ENCODE peak calls at places on chromosomes 2 and 18, in four cellular contexts. M is AG04449, N is SJSA1, Y is IMR-90. T is an unnamed sample.
A peak's percentile ranks its signal among the peaks of the same experiment; 100 is the strongest.

GRCh38 chr2:72106978-72107377 is 40.7 kb downstream of the CYP26B1 start:
- DNase-seq in Y (no peak), N (no peak), M (no peak), T (peak; percentile 58)

GRCh38 chr2:28199995-28200394 is 192.7 kb upstream of the FOSL2 start:
- DNase-seq in N (no peak), Y (peak; percentile 5), M (no peak), T (peak; percentile 63)

GRCh38 chr2:128750328-128751165 is 431.9 kb upstream of the HS6ST1 start:
- DNase-seq in M (no peak), N (no peak), Y (no peak), T (no peak)

GRCh38 chr2:216838146-216838545 is 21.7 kb downstream of the TNP1 start:
- DNase-seq in M (peak; percentile 38), N (no peak), Y (peak; percentile 70), T (no peak)

GRCh38 chr18:14945984-14946383 is 198.0 kb downstream of the ANKRD30B start:
- DNase-seq in N (no peak), Y (no peak), M (no peak), T (no peak)

GRCh38 chr2:205193121-205193520 is 489.2 kb upstream of the NRP2 start:
- DNase-seq in N (no peak), Y (no peak), M (no peak), T (no peak)

GRCh38 chr2:237254369-237254861 is 159.5 kb downstream of the COL6A3 start:
- DNase-seq in M (no peak), Y (peak; percentile 75), N (peak; percentile 67), T (no peak)

GRCh38 chr18:77249583-77250500 is at the start of gene GALR1:
- DNase-seq in Y (no peak), M (no peak), N (no peak), T (no peak)

GRCh38 chr18:48781041-48781989 is 169.4 kb downstream of the SMAD7 start:
- DNase-seq in N (no peak), M (no peak), Y (peak; percentile 39), T (no peak)

GRCh38 chr2:25805987-25806386 is 72.3 kb downstream of the ASXL2 start:
- DNase-seq in Y (no peak), M (no peak), N (no peak), T (no peak)

GRCh38 chr2:106037262-106037661 is 156.8 kb downstream of the UXS1 start:
- DNase-seq in M (no peak), Y (no peak), N (no peak), T (no peak)

GRCh38 chr18:5510109-5510846 is 33.5 kb downstream of the EPB41L3 start:
- DNase-seq in N (no peak), Y (peak; percentile 78), M (no peak), T (peak; percentile 13)

GRCh38 chr18:55494899-55495298 is 93.1 kb downstream of the TCF4 start:
- DNase-seq in N (no peak), M (no peak), Y (peak; percentile 81), T (no peak)

GRCh38 chr18:42274488-42275137 is 319.6 kb downstream of the PIK3C3 start:
- DNase-seq in Y (peak; percentile 10), N (peak; percentile 37), M (no peak), T (peak; percentile 13)

GRCh38 chr2:40734797-40735196 is 282.9 kb upstream of the SLC8A1 start:
- DNase-seq in Y (peak; percentile 67), M (peak; percentile 71), N (peak; percentile 80), T (no peak)

GRCh38 chr2:241896746-241897201 is 27.2 kb downstream of the RTP5 start:
- DNase-seq in Y (no peak), N (no peak), M (no peak), T (no peak)

GRCh38 chr2:144027593-144027992 is 492.3 kb downstream of the ZEB2 start:
- DNase-seq in Y (no peak), M (no peak), N (no peak), T (no peak)

GRCh38 chr2:65710356-65710755 is 278.0 kb upstream of the SPRED2 start:
- DNase-seq in M (no peak), Y (no peak), N (no peak), T (no peak)

GRCh38 chr2:239459581-239459980 is 58.8 kb upstream of the HDAC4 start:
- DNase-seq in N (no peak), Y (no peak), M (no peak), T (no peak)

GRCh38 chr2:159168707-159169106 is 117.8 kb downstream of the WDSUB1 start:
- DNase-seq in M (no peak), N (no peak), Y (peak; percentile 29), T (no peak)

GRCh38 chr2:63101954-63102353 is 51.3 kb downstream of the OTX1 start:
- DNase-seq in N (no peak), M (no peak), Y (no peak), T (no peak)

GRCh38 chr2:105038383-105039061 is 653 bp downstream of the MRPS9 start:
- DNase-seq in M (no peak), N (no peak), Y (peak; percentile 1), T (peak; percentile 21)

GRCh38 chr2:176122633-176123482 is at the start of gene HOXD9:
- DNase-seq in N (peak; percentile 87), Y (no peak), M (no peak), T (no peak)

GRCh38 chr2:187429989-187430388 is 18.1 kb downstream of the CALCRL start:
- DNase-seq in M (peak; percentile 55), Y (peak; percentile 75), N (peak; percentile 40), T (peak; percentile 79)

GRCh38 chr2:219059375-219059724 is 1.4 kb downstream of the IHH start:
- DNase-seq in N (no peak), M (no peak), Y (no peak), T (no peak)

GRCh38 chr2:219058541-219059374 is 2.0 kb downstream of the IHH start:
- DNase-seq in N (no peak), Y (no peak), M (no peak), T (no peak)

GRCh38 chr2:219056896-219057708 is 3.6 kb downstream of the IHH start:
- DNase-seq in M (no peak), Y (no peak), N (no peak), T (no peak)

GRCh38 chr2:219056176-219056895 is 4.4 kb downstream of the IHH start:
- DNase-seq in N (no peak), Y (no peak), M (no peak), T (no peak)

GRCh38 chr2:219057709-219058540 is 2.8 kb downstream of the IHH start:
- DNase-seq in N (peak; percentile 41), Y (peak; percentile 56), M (no peak), T (peak; percentile 64)
- H3K4me3 ChIP-seq in N (no peak overlapping the region), Y (no peak overlapping the region), M (no peak overlapping the region), T (no peak overlapping the region)

GRCh38 chr2:166517533-166517932 is 23.5 kb upstream of the SCN7A start:
- DNase-seq in N (no peak), Y (no peak), M (no peak), T (no peak)

GRCh38 chr2:166520604-166521003 is 26.6 kb upstream of the SCN7A start:
- DNase-seq in M (no peak), N (no peak), Y (no peak), T (no peak)

GRCh38 chr2:166519391-166519962 is 25.4 kb upstream of the SCN7A start:
- DNase-seq in M (no peak), N (no peak), Y (no peak), T (no peak)

GRCh38 chr2:166516712-166517303 is 22.8 kb upstream of the SCN7A start:
- DNase-seq in M (no peak), N (peak; percentile 6), Y (peak; percentile 40), T (peak; percentile 41)

GRCh38 chr2:166518634-166519390 is 24.8 kb upstream of the SCN7A start:
- DNase-seq in M (no peak), N (no peak), Y (peak; percentile 36), T (peak; percentile 67)
- H3K4me3 ChIP-seq in M (no peak overlapping the region), N (no peak overlapping the region), Y (no peak overlapping the region), T (no peak overlapping the region)

DNA sequence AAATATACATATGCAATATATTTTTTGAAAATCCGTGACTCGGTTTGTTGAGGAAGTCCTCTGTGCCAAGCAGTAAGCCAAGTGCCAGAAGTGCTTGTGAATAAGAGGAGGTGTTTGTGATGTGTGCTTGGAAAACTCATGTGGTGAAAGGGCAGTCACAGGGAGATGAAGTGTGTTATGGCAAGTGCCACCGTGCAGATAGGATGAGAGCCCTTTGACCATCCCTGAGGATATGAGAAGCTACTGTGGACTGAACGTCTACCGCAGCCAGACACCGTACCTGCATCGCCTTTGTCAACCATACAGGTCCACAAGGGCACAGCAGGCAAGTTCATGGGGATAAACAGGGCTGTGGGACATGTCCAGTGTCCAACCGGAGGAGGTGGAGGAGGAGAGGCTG is 288.9 kb upstream of the MYT1L start:
- DNase-seq in N (no peak), M (no peak), Y (no peak), T (no peak)
- H3K4me3 ChIP-seq in N (no peak overlapping the region), M (no peak overlapping the region), Y (no peak overlapping the region), T (no peak overlapping the region)

GRCh38 chr2:64120008-64120407 is 24.2 kb downstream of the PELI1 start:
- DNase-seq in M (no peak), N (no peak), Y (no peak), T (no peak)

GRCh38 chr2:64122358-64122757 is 21.9 kb downstream of the PELI1 start:
- DNase-seq in M (no peak), N (no peak), Y (no peak), T (no peak)

GRCh38 chr2:64119369-64119768 is 24.9 kb downstream of the PELI1 start:
- DNase-seq in N (no peak), Y (no peak), M (no peak), T (peak; percentile 41)

GRCh38 chr2:64123740-64124139 is 20.5 kb downstream of the PELI1 start:
- DNase-seq in Y (no peak), M (no peak), N (no peak), T (no peak)

DNA sequence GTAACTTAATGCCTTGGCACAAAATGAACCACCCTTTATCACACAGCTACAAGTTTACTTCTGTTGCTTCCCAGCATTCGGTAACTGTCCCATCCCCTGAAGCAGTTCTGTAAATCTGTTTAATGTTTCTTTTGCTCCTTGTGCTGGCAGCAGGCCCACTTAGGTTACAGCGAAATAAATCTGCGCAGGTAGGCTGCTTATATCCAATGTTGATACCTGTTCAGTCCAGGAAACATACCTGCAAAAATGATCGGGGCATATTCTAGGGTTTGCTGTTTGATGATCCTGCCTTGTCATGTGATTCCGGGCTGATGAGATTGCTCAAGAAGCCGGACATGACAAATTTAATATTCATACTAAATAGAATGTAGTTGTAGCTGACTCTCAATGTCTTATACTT is 23.3 kb downstream of the PELI1 start:
- DNase-seq in M (no peak), N (no peak), Y (no peak), T (peak; percentile 85)
- H3K4me3 ChIP-seq in M (no peak overlapping the region), N (no peak overlapping the region), Y (no peak overlapping the region), T (peak overlapping the region; percentile 23)

GRCh38 chr2:198456418-198456817 is 652.0 kb downstream of the PLCL1 start:
- DNase-seq in M (peak; percentile 17), Y (peak; percentile 15), N (no peak), T (peak; percentile 18)
- H3K4me3 ChIP-seq in M (no peak overlapping the region), Y (no peak overlapping the region), N (no peak overlapping the region), T (no peak overlapping the region)

GRCh38 chr18:58091099-58091611 is 47.1 kb downstream of the NEDD4L start:
- DNase-seq in Y (no peak), N (no peak), M (no peak), T (peak; percentile 86)
- H3K4me3 ChIP-seq in Y (no peak overlapping the region), N (no peak overlapping the region), M (no peak overlapping the region), T (no peak overlapping the region)

T was measured in epithelial cell of esophagus.